ENCODE peak calls at places on chromosomes 12 and 14, in five cellular contexts. D is psoas muscle, R is fibroblast of pulmonary artery, T is transverse colon, A is astrocyte of the spinal cord. E is an unnamed sample.

GRCh38 chr12:51389302-51389999 is 1.8 kb downstream of the GALNT6 start:
- DNase-seq in D (no peak), R (peak), T (peak), A (no peak), E (no peak)

GRCh38 chr14:71695603-71696350 is 236.5 kb upstream of the RGS6 start:
- DNase-seq in D (no peak), R (no peak), T (no peak), A (no peak), E (no peak)

GRCh38 chr12:21545557-21545956 is 19.5 kb downstream of the SPX start:
- DNase-seq in D (no peak), R (no peak), T (no peak), A (no peak), E (no peak)

GRCh38 chr12:4140607-4141301 is 132.8 kb upstream of the CCND2 start:
- DNase-seq in D (no peak), R (no peak), T (no peak), A (no peak), E (no peak)

GRCh38 chr14:51828017-51828797 is 32.2 kb upstream of the GNG2 start:
- DNase-seq in D (peak), R (peak), T (peak), A (peak), E (peak)

GRCh38 chr12:105622846-105623245 is 292.4 kb downstream of the C12orf75 start:
- DNase-seq in D (no peak), R (no peak), T (no peak), A (no peak), E (no peak)

GRCh38 chr12:75329918-75330826 is at the start of gene CAPS2:
- DNase-seq in D (peak), R (peak), T (peak), A (peak), E (peak)

GRCh38 chr12:1171657-1172056 is 180.6 kb downstream of the ERC1 start:
- DNase-seq in D (no peak), R (no peak), T (no peak), A (no peak), E (no peak)

GRCh38 chr14:80388980-80389711 is 177.8 kb upstream of the DIO2 start:
- DNase-seq in D (no peak), R (peak), T (no peak), A (peak), E (no peak)

GRCh38 chr14:56659361-56659760 is 79.8 kb downstream of the TMEM260 start:
- DNase-seq in D (no peak), R (no peak), T (no peak), A (no peak), E (no peak)

GRCh38 chr14:63692309-63693020 is 35.4 kb downstream of the SGPP1 start:
- DNase-seq in D (no peak), R (no peak), T (no peak), A (no peak), E (no peak)

GRCh38 chr14:35978561-35978960 is 152.4 kb downstream of the BRMS1L start:
- DNase-seq in D (no peak), R (no peak), T (no peak), A (no peak), E (no peak)

GRCh38 chr12:76266797-76267196 is 81.4 kb downstream of the BBS10 start:
- DNase-seq in D (peak), R (peak), T (no peak), A (peak), E (peak)

GRCh38 chr14:56659964-56660551 is 80.5 kb downstream of the TMEM260 start:
- DNase-seq in D (no peak), R (peak), T (no peak), A (peak), E (no peak)

GRCh38 chr14:53964249-53964648 is 7.6 kb upstream of the BMP4 start:
- DNase-seq in D (no peak), R (no peak), T (no peak), A (peak), E (no peak)

GRCh38 chr12:65584041-65584440 is 240.2 kb upstream of the HMGA2 start:
- DNase-seq in D (no peak), R (no peak), T (no peak), A (no peak), E (no peak)

GRCh38 chr14:69560826-69561225 is 13.8 kb downstream of the CCDC177 start:
- DNase-seq in D (no peak), R (no peak), T (no peak), A (no peak), E (no peak)

GRCh38 chr12:19572920-19573558 is 133.7 kb downstream of the AEBP2 start:
- DNase-seq in D (no peak), R (peak), T (peak), A (peak), E (no peak)

GRCh38 chr12:50549885-50550284 is 45.1 kb downstream of the DIP2B start:
- DNase-seq in D (no peak), R (no peak), T (no peak), A (no peak), E (no peak)

GRCh38 chr14:93332032-93332852 is 594 bp downstream of the BTBD7 start:
- DNase-seq in D (peak), R (peak), T (peak), A (peak), E (peak)

GRCh38 chr12:132559652-132560420 is 50.5 kb downstream of the LRCOL1 start:
- DNase-seq in D (peak), R (peak), T (peak), A (peak), E (no peak)

GRCh38 chr12:61095131-61095530 is 1165.1 kb upstream of the USP15 start:
- DNase-seq in D (no peak), R (no peak), T (no peak), A (no peak), E (no peak)

GRCh38 chr12:28144059-28144458 is 46.2 kb upstream of the CCDC91 start:
- DNase-seq in D (no peak), R (no peak), T (no peak), A (no peak), E (no peak)

GRCh38 chr14:105091335-105092123 is 26.3 kb upstream of the GPR132 start:
- DNase-seq in D (no peak), R (no peak), T (peak), A (no peak), E (no peak)

GRCh38 chr12:125098676-125099406 is 33.6 kb downstream of the AACS start:
- DNase-seq in D (no peak), R (no peak), T (no peak), A (no peak), E (no peak)

GRCh38 chr12:100529951-100530350 is 43.5 kb upstream of the GAS2L3 start:
- DNase-seq in D (no peak), R (no peak), T (no peak), A (no peak), E (no peak)

GRCh38 chr14:89394920-89395319 is 22.1 kb downstream of the FOXN3 start:
- DNase-seq in D (no peak), R (no peak), T (no peak), A (no peak), E (no peak)

GRCh38 chr12:109113661-109114321 is 2.6 kb upstream of the ACACB start:
- DNase-seq in D (no peak), R (peak), T (no peak), A (no peak), E (no peak)

GRCh38 chr12:106580671-106581508 is 1.9 kb upstream of the RFX4 start:
- DNase-seq in D (no peak), R (no peak), T (no peak), A (no peak), E (no peak)

GRCh38 chr12:4027412-4027811 is 154.2 kb upstream of the PARP11 start:
- DNase-seq in D (no peak), R (no peak), T (no peak), A (no peak), E (no peak)

GRCh38 chr12:129973236-129973961 is 69.6 kb upstream of the TMEM132D start:
- DNase-seq in D (no peak), R (no peak), T (no peak), A (no peak), E (peak)

GRCh38 chr14:53670701-53671100 is 285.9 kb downstream of the BMP4 start:
- DNase-seq in D (no peak), R (peak), T (no peak), A (peak), E (no peak)

GRCh38 chr14:68781161-68782021 is 11.5 kb downstream of the ZFP36L1 start:
- DNase-seq in D (no peak), R (no peak), T (peak), A (no peak), E (no peak)

GRCh38 chr12:8866429-8866828 is 44.0 kb downstream of the A2ML1 start:
- DNase-seq in D (no peak), R (no peak), T (no peak), A (no peak), E (no peak)

GRCh38 chr14:72686832-72687231 is 207.1 kb downstream of the DPF3 start:
- DNase-seq in D (no peak), R (no peak), T (no peak), A (no peak), E (no peak)

GRCh38 chr12:67057072-67057471 is 212.1 kb upstream of the CAND1 start:
- DNase-seq in D (no peak), R (no peak), T (no peak), A (no peak), E (no peak)

GRCh38 chr14:66709292-66709691 is 201.3 kb downstream of the GPHN start:
- DNase-seq in D (no peak), R (peak), T (no peak), A (peak), E (no peak)

GRCh38 chr12:40945772-40946171 is 242.3 kb upstream of the PDZRN4 start:
- DNase-seq in D (no peak), R (no peak), T (no peak), A (no peak), E (no peak)

GRCh38 chr12:69661386-69661785 is 37.7 kb downstream of the BEST3 start:
- DNase-seq in D (no peak), R (no peak), T (no peak), A (no peak), E (no peak)

DNA sequence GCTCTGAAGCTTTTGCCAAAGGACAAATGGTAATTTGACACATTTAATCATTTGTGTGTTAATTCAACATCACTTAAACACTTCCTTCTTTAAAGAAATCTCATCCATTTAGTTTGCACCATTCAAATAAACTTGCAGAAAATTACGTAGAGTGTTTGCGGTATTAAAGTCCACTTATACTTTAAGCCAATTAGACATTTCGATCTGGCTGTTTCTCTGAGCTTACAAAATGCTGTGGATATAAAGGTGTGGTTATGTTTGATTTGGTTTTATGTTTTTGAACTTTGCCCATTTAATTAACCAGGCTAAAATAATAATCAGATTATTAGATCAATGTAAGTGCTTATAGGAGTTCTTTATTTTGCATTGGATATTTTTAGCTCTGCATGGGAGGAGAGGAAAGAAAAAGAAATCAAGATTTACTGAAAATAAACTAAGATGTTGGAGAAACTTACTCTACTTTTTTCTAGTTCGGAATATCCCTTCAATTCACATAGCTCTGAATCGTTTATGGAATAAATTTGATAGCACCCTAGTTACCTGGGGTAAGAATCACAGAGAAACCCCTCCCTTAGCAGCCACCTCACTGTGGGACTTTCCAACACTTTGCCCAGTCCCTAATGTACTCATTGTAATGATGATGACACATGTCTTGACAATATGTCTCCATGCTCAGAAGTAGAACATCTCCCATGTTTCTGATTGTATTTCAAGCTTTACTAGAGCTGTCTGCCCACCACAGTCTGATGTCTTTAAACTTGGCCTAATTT is 268.0 kb downstream of the BTG1 start:
- DNase-seq in D (no peak), R (no peak), T (no peak), A (no peak), E (no peak)
- H3K4me3 ChIP-seq in D (no peak), R (no peak), T (no peak), A (no peak), E (no peak)

GRCh38 chr12:24039113-24039525 is 89.6 kb upstream of the SOX5 start:
- DNase-seq in D (no peak), R (peak), T (no peak), A (peak), E (no peak)
- H3K4me3 ChIP-seq in D (no peak), R (no peak), T (no peak), A (no peak), E (no peak)

GRCh38 chr14:22492601-22493000 is 96.4 kb downstream of the DAD1 start:
- DNase-seq in D (no peak), R (no peak), T (no peak), A (no peak), E (no peak)
- H3K4me3 ChIP-seq in D (no peak), R (no peak), T (no peak), A (no peak), E (no peak)

DNA sequence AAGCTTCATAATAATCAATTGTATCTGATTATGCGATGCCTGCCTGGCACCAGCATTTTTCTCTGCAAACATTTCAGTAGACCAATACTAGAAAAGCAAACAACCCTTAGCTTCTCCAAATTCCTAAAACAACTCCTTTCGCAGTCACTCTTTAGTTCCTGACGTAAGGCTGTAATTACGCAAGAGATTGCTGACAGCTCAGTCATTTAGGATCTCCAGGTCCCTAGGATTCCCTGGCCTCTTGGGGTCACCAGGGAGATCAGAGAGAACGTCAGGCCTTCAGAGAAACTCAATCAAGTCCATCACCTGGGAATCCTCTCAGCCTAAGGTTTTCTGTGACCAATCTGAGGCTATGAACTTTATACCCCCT is 390.6 kb downstream of the PAWR start:
- DNase-seq in D (no peak), R (peak), T (no peak), A (peak), E (no peak)
- H3K4me3 ChIP-seq in D (no peak), R (no peak), T (no peak), A (no peak), E (no peak)